ENCODE peak calls at places on chromosomes 4 and X, in nine cellular contexts. One of them, this sample, is unnamed.

GRCh38 chr4:111806331-111806730 is 338.9 kb upstream of the FAM241A start:
- DNase-seq in stomach: no peak
- DNase-seq in sigmoid colon: no peak
- DNase-seq in transverse colon: no peak
- DNase-seq in GM23338: peak
- DNase-seq in SK-N-SH: peak
- DNase-seq in upper lobe of left lung: no peak
- DNase-seq in HCT116: peak
- DNase-seq in GM12891: no peak
- DNase-seq in this sample: no peak

GRCh38 chr4:121913667-121914066 is 38.2 kb downstream of the TRPC3 start:
- DNase-seq in stomach: no peak
- DNase-seq in sigmoid colon: no peak
- DNase-seq in transverse colon: no peak
- DNase-seq in GM23338: no peak
- DNase-seq in SK-N-SH: no peak
- DNase-seq in upper lobe of left lung: no peak
- DNase-seq in HCT116: no peak
- DNase-seq in GM12891: no peak
- DNase-seq in this sample: no peak

GRCh38 chr4:2045518-2045951 is 13.6 kb upstream of the NAT8L start:
- DNase-seq in stomach: no peak
- DNase-seq in sigmoid colon: no peak
- DNase-seq in transverse colon: no peak
- DNase-seq in GM23338: no peak
- DNase-seq in SK-N-SH: no peak
- DNase-seq in upper lobe of left lung: no peak
- DNase-seq in HCT116: no peak
- DNase-seq in GM12891: no peak
- DNase-seq in this sample: peak

GRCh38 chrX:41031256-41031967 is 53.8 kb upstream of the USP9X start:
- DNase-seq in stomach: no peak
- DNase-seq in sigmoid colon: no peak
- DNase-seq in transverse colon: peak
- DNase-seq in GM23338: no peak
- DNase-seq in SK-N-SH: no peak
- DNase-seq in upper lobe of left lung: no peak
- DNase-seq in HCT116: no peak
- DNase-seq in GM12891: no peak
- DNase-seq in this sample: no peak

GRCh38 chr4:79164961-79165610 is 160.8 kb downstream of the NAA11 start:
- DNase-seq in stomach: no peak
- DNase-seq in sigmoid colon: no peak
- DNase-seq in transverse colon: no peak
- DNase-seq in GM23338: no peak
- DNase-seq in SK-N-SH: no peak
- DNase-seq in upper lobe of left lung: no peak
- DNase-seq in HCT116: no peak
- DNase-seq in GM12891: no peak
- DNase-seq in this sample: no peak

GRCh38 chr4:76605099-76605563 is 170.1 kb downstream of the SHROOM3 start:
- DNase-seq in stomach: no peak
- DNase-seq in sigmoid colon: no peak
- DNase-seq in transverse colon: no peak
- DNase-seq in GM23338: no peak
- DNase-seq in SK-N-SH: no peak
- DNase-seq in upper lobe of left lung: no peak
- DNase-seq in HCT116: no peak
- DNase-seq in GM12891: no peak
- DNase-seq in this sample: no peak

GRCh38 chr4:180798016-180798574 is 1445.1 kb upstream of the TENM3 start:
- DNase-seq in stomach: no peak
- DNase-seq in sigmoid colon: no peak
- DNase-seq in transverse colon: no peak
- DNase-seq in GM23338: no peak
- DNase-seq in SK-N-SH: no peak
- DNase-seq in upper lobe of left lung: no peak
- DNase-seq in HCT116: no peak
- DNase-seq in GM12891: no peak
- DNase-seq in this sample: no peak

GRCh38 chr4:139403457-139403856 is 50.5 kb upstream of the RAB33B start:
- DNase-seq in stomach: no peak
- DNase-seq in sigmoid colon: no peak
- DNase-seq in transverse colon: no peak
- DNase-seq in GM23338: peak
- DNase-seq in SK-N-SH: no peak
- DNase-seq in upper lobe of left lung: no peak
- DNase-seq in HCT116: no peak
- DNase-seq in GM12891: no peak
- DNase-seq in this sample: no peak

GRCh38 chrX:53831662-53832635 is 145.4 kb upstream of the HUWE1 start:
- DNase-seq in stomach: no peak
- DNase-seq in sigmoid colon: no peak
- DNase-seq in transverse colon: peak
- DNase-seq in GM23338: peak
- DNase-seq in SK-N-SH: peak
- DNase-seq in upper lobe of left lung: no peak
- DNase-seq in HCT116: peak
- DNase-seq in GM12891: peak
- DNase-seq in this sample: no peak

GRCh38 chr4:41358626-41359025 is 101.9 kb downstream of the UCHL1 start:
- DNase-seq in stomach: peak
- DNase-seq in sigmoid colon: no peak
- DNase-seq in transverse colon: no peak
- DNase-seq in GM23338: no peak
- DNase-seq in SK-N-SH: peak
- DNase-seq in upper lobe of left lung: no peak
- DNase-seq in HCT116: no peak
- DNase-seq in GM12891: no peak
- DNase-seq in this sample: no peak

GRCh38 chr4:177554966-177555574 is 112.8 kb upstream of the AGA start:
- DNase-seq in stomach: no peak
- DNase-seq in sigmoid colon: no peak
- DNase-seq in transverse colon: peak
- DNase-seq in GM23338: peak
- DNase-seq in SK-N-SH: peak
- DNase-seq in upper lobe of left lung: no peak
- DNase-seq in HCT116: no peak
- DNase-seq in GM12891: peak
- DNase-seq in this sample: no peak

GRCh38 chr4:114659386-114660008 is 60.9 kb downstream of the UGT8 start:
- DNase-seq in stomach: peak
- DNase-seq in sigmoid colon: no peak
- DNase-seq in transverse colon: peak
- DNase-seq in GM23338: peak
- DNase-seq in SK-N-SH: peak
- DNase-seq in upper lobe of left lung: no peak
- DNase-seq in HCT116: peak
- DNase-seq in GM12891: peak
- DNase-seq in this sample: no peak

GRCh38 chrX:50045808-50046207 is 123.4 kb downstream of the CLCN5 start:
- DNase-seq in stomach: no peak
- DNase-seq in sigmoid colon: no peak
- DNase-seq in transverse colon: no peak
- DNase-seq in GM23338: no peak
- DNase-seq in SK-N-SH: no peak
- DNase-seq in upper lobe of left lung: no peak
- DNase-seq in HCT116: no peak
- DNase-seq in GM12891: no peak
- DNase-seq in this sample: no peak

GRCh38 chr4:144366425-144366824 is 225.9 kb upstream of the GYPA start:
- DNase-seq in stomach: no peak
- DNase-seq in sigmoid colon: no peak
- DNase-seq in transverse colon: no peak
- DNase-seq in GM23338: no peak
- DNase-seq in SK-N-SH: no peak
- DNase-seq in upper lobe of left lung: no peak
- DNase-seq in HCT116: no peak
- DNase-seq in GM12891: no peak
- DNase-seq in this sample: no peak

GRCh38 chrX:50594788-50595187 is 124.2 kb upstream of the DGKK start:
- DNase-seq in stomach: no peak
- DNase-seq in sigmoid colon: no peak
- DNase-seq in transverse colon: no peak
- DNase-seq in GM23338: peak
- DNase-seq in SK-N-SH: no peak
- DNase-seq in upper lobe of left lung: no peak
- DNase-seq in HCT116: no peak
- DNase-seq in GM12891: no peak
- DNase-seq in this sample: no peak

GRCh38 chrX:53476371-53476770 is 42.2 kb upstream of the HSD17B10 start:
- DNase-seq in stomach: no peak
- DNase-seq in sigmoid colon: no peak
- DNase-seq in transverse colon: no peak
- DNase-seq in GM23338: no peak
- DNase-seq in SK-N-SH: no peak
- DNase-seq in upper lobe of left lung: no peak
- DNase-seq in HCT116: no peak
- DNase-seq in GM12891: no peak
- DNase-seq in this sample: no peak

GRCh38 chrX:94545722-94546121 is 871.7 kb downstream of the FAM133A start:
- DNase-seq in stomach: no peak
- DNase-seq in sigmoid colon: no peak
- DNase-seq in transverse colon: no peak
- DNase-seq in GM23338: no peak
- DNase-seq in SK-N-SH: no peak
- DNase-seq in upper lobe of left lung: no peak
- DNase-seq in HCT116: no peak
- DNase-seq in GM12891: no peak
- DNase-seq in this sample: no peak

DNA sequence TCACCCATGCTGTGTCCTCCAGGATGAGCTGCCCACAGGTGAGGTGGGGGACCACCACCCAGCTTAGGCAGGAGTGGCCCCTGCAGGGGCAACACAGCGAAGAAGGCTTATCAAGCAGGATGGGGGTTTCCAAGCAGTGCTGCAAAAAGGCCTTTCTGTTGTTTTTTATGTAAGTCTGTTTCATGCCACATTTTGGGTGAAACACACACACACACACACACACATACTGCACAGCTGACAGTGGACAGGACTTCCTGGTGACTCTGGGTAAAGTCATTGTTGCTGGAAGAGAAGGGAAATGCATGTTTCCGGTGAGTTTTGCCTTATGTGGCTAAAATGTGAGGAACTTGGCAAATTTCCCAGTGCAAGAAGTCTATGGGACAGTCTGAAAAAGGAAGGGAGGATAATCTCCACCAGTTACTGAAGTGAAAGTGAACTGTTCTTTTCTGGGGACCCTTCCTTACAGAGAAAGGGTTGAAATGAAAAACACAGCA is 119.2 kb downstream of the IRF2 start:
- DNase-seq in stomach: no peak
- DNase-seq in sigmoid colon: no peak
- DNase-seq in transverse colon: no peak
- DNase-seq in GM23338: no peak
- DNase-seq in SK-N-SH: peak
- DNase-seq in upper lobe of left lung: no peak
- DNase-seq in HCT116: peak
- DNase-seq in GM12891: no peak
- DNase-seq in this sample: no peak
- TF ChIP-seq POLR2AphosphoS5 in stomach: peak
- TF ChIP-seq POLR2AphosphoS5 in sigmoid colon: peak
- TF ChIP-seq POLR2AphosphoS5 in transverse colon: peak
- TF ChIP-seq POLR2AphosphoS5 in GM23338: no peak
- TF ChIP-seq POLR2AphosphoS5 in SK-N-SH: peak
- TF ChIP-seq POLR2AphosphoS5 in upper lobe of left lung: peak
- TF ChIP-seq POLR2AphosphoS5 in HCT116: no peak
- TF ChIP-seq POLR2AphosphoS5 in GM12891: no peak
- TF ChIP-seq POLR2AphosphoS5 in this sample: no peak

GRCh38 chrX:44542567-44543325 is at the start of gene FUNDC1:
- DNase-seq in stomach: peak
- DNase-seq in sigmoid colon: peak
- DNase-seq in transverse colon: peak
- DNase-seq in GM23338: peak
- DNase-seq in SK-N-SH: peak
- DNase-seq in upper lobe of left lung: peak
- DNase-seq in HCT116: peak
- DNase-seq in GM12891: peak
- DNase-seq in this sample: peak
- TF ChIP-seq POLR2AphosphoS5 in stomach: peak
- TF ChIP-seq POLR2AphosphoS5 in sigmoid colon: peak
- TF ChIP-seq POLR2AphosphoS5 in transverse colon: peak
- TF ChIP-seq POLR2AphosphoS5 in GM23338: no peak
- TF ChIP-seq POLR2AphosphoS5 in SK-N-SH: peak
- TF ChIP-seq POLR2AphosphoS5 in upper lobe of left lung: peak
- TF ChIP-seq POLR2AphosphoS5 in HCT116: peak
- TF ChIP-seq POLR2AphosphoS5 in GM12891: no peak
- TF ChIP-seq POLR2AphosphoS5 in this sample: no peak

GRCh38 chr4:56410247-56410646 is 23.0 kb upstream of the AASDH start:
- DNase-seq in stomach: peak
- DNase-seq in sigmoid colon: no peak
- DNase-seq in transverse colon: peak
- DNase-seq in GM23338: peak
- DNase-seq in SK-N-SH: peak
- DNase-seq in upper lobe of left lung: no peak
- DNase-seq in HCT116: peak
- DNase-seq in GM12891: no peak
- DNase-seq in this sample: no peak
- TF ChIP-seq POLR2AphosphoS5 in stomach: peak
- TF ChIP-seq POLR2AphosphoS5 in sigmoid colon: peak
- TF ChIP-seq POLR2AphosphoS5 in transverse colon: peak
- TF ChIP-seq POLR2AphosphoS5 in GM23338: no peak
- TF ChIP-seq POLR2AphosphoS5 in SK-N-SH: peak
- TF ChIP-seq POLR2AphosphoS5 in upper lobe of left lung: no peak
- TF ChIP-seq POLR2AphosphoS5 in HCT116: peak
- TF ChIP-seq POLR2AphosphoS5 in GM12891: no peak
- TF ChIP-seq POLR2AphosphoS5 in this sample: peak

DNA sequence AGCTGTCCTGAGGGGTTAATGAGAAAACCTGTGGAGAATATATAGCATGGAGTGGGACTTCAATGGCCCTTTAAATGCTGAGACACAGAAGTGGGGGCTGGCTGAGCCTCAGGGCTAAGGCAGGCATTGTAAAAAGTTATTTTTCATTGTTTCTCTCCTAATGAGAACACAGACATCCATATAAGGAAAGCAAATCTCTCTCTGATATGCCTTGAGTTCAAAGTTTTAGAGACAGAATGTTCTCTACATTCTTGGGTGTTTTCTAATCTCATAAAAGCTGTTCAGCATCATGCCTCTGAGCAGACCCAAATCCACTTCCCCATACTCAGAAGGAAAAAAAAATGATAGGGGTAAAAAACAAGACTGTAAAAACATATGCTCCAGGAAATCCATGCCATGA is 16.8 kb upstream of the RAB40A start:
- DNase-seq in stomach: no peak
- DNase-seq in sigmoid colon: no peak
- DNase-seq in transverse colon: no peak
- DNase-seq in GM23338: no peak
- DNase-seq in SK-N-SH: no peak
- DNase-seq in upper lobe of left lung: no peak
- DNase-seq in HCT116: no peak
- DNase-seq in GM12891: no peak
- DNase-seq in this sample: no peak
- TF ChIP-seq POLR2AphosphoS5 in stomach: no peak
- TF ChIP-seq POLR2AphosphoS5 in sigmoid colon: no peak
- TF ChIP-seq POLR2AphosphoS5 in transverse colon: no peak
- TF ChIP-seq POLR2AphosphoS5 in GM23338: no peak
- TF ChIP-seq POLR2AphosphoS5 in SK-N-SH: no peak
- TF ChIP-seq POLR2AphosphoS5 in upper lobe of left lung: no peak
- TF ChIP-seq POLR2AphosphoS5 in HCT116: no peak
- TF ChIP-seq POLR2AphosphoS5 in GM12891: no peak
- TF ChIP-seq POLR2AphosphoS5 in this sample: no peak